ENCODE peak calls at places on chromosome 1, in five cellular contexts. W is pancreas, I is testis, T is A549, K is SJSA1. S is an unnamed sample. For H3K9me3 and H3K4me1, the result is how much of the 10 kb centered on the place peaks cover.

GRCh38 chr1:153633161-153633746 is 612 bp upstream of the CHTOP start:
- DNase-seq in W (no peak), T (peak), K (no peak), I (no peak), S (no peak)

GRCh38 chr1:41281367-41281766 is 39.3 kb upstream of the SCMH1 start:
- DNase-seq in I (no peak), K (no peak), W (no peak), T (no peak), S (no peak)

GRCh38 chr1:59484090-59484489 is 187.2 kb downstream of the FGGY start:
- DNase-seq in I (no peak), T (peak), W (no peak), K (peak), S (peak)

GRCh38 chr1:66217021-66217420 is 316.9 kb upstream of the SGIP1 start:
- DNase-seq in T (peak), W (no peak), I (no peak), K (no peak), S (no peak)

GRCh38 chr1:15411593-15412487 is 2.2 kb downstream of the EFHD2 start:
- DNase-seq in W (no peak), K (peak), T (no peak), I (peak), S (no peak)

GRCh38 chr1:20029178-20029912 is 40.6 kb upstream of the PLA2G5 start:
- DNase-seq in T (no peak), I (peak), K (no peak), W (no peak), S (no peak)

GRCh38 chr1:33370286-33370685 is 49.4 kb upstream of the A3GALT2 start:
- DNase-seq in T (no peak), W (no peak), I (no peak), K (no peak), S (no peak)

GRCh38 chr1:25219661-25220251 is 12.5 kb downstream of the SYF2 start:
- DNase-seq in W (no peak), T (no peak), K (no peak), I (no peak), S (no peak)

GRCh38 chr1:234927968-234928635 is 200.5 kb downstream of the TOMM20 start:
- DNase-seq in K (peak), W (peak), I (no peak), T (no peak), S (no peak)

GRCh38 chr1:233704882-233705723 is 91.2 kb downstream of the KCNK1 start:
- DNase-seq in I (no peak), K (no peak), W (no peak), T (no peak), S (no peak)

GRCh38 chr1:46798820-46799219 is at the start of gene CYP4B1:
- DNase-seq in T (no peak), I (peak), W (no peak), K (no peak), S (no peak)

GRCh38 chr1:114269539-114269938 is 115.9 kb upstream of the SYT6 start:
- DNase-seq in I (no peak), W (no peak), T (no peak), K (no peak), S (no peak)

GRCh38 chr1:207991331-207991914 is 80.5 kb upstream of the CD34 start:
- DNase-seq in K (peak), I (no peak), W (no peak), T (no peak), S (no peak)

GRCh38 chr1:56401191-56401590 is 178.2 kb downstream of the PLPP3 start:
- DNase-seq in K (no peak), W (no peak), I (no peak), T (no peak), S (no peak)

GRCh38 chr1:56404066-56404465 is 175.3 kb downstream of the PLPP3 start:
- DNase-seq in W (no peak), I (no peak), K (no peak), T (no peak), S (no peak)

GRCh38 chr1:56406821-56407220 is 172.5 kb downstream of the PLPP3 start:
- DNase-seq in K (no peak), I (no peak), W (no peak), T (no peak), S (no peak)

GRCh38 chr1:56403321-56403720 is 176.0 kb downstream of the PLPP3 start:
- DNase-seq in I (no peak), T (no peak), K (no peak), W (no peak), S (no peak)

GRCh38 chr1:56404561-56405030 is 174.8 kb downstream of the PLPP3 start:
- DNase-seq in T (no peak), I (peak), K (peak), W (no peak), S (no peak)
- H3K9me3 ChIP-seq in T (under half), I (under half), K (under half), W (under half), S (under half)

GRCh38 chr1:185479781-185480180 is 162.7 kb upstream of the IVNS1ABP start:
- DNase-seq in K (no peak), I (no peak), T (no peak), W (no peak), S (no peak)
- H3K4me3 ChIP-seq in K (no peak), I (no peak), T (no peak), W (no peak), S (no peak)

DNA sequence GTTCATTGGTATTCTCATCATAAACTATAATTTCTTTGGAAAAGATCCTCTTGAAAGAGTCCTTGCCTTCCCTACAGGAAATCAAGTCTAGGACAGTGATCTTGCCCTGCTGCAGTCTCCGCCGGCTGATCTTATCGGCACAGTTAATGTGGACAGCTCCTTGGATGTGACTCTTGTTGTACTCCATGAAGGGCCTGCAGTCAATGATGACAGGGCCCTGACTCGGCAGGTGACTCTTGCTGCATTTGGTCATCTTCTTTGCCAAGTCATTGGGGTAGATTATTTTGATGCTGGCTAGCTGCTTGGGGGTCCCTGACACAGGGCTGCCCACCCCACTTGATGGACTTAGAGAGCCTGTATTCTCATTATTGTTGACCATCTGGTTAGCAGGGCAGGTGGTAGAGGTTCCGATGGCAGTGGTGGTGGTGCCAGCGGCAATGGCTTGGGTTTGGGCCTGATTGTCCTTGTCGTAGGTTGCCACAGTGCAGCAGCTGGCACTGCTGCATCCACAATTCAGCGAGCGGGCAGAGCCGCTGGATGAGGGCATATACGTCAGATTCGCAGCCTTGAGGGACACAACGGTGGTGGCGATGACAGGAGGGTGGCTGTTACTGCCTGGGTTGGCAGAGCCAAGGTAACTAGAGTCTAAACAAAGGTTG is 2.7 kb downstream of the DUSP10 start:
- DNase-seq in W (no peak), K (no peak), I (no peak), T (no peak), S (no peak)
- H3K4me1 ChIP-seq in W (under half), K (under half), I (under half), T (under half), S (under half)

DNA sequence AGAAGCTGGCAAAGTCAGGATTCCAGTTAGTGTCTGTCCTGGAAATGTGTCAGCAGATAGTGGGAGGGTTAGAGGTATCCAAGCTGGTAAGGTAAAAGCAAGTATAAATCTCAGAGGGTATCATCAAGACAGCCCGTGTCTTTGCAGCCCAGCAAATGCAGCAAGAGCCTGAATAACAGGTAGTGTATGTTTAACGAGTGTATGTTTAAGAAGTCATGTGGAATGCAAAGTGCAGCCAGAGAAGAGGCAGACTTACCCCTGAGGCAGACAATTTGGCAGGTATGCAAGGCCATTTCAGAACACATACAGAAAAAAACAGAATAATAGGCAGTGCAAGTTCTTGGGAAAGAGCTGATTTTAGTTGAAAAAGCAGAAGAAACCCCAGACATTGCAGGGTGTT is 411.0 kb upstream of the NEGR1 start:
- DNase-seq in W (no peak), K (no peak), I (no peak), T (no peak), S (no peak)
- H3K9me3 ChIP-seq in W (under half), K (under half), I (under half), T (under half), S (half or more)

DNA sequence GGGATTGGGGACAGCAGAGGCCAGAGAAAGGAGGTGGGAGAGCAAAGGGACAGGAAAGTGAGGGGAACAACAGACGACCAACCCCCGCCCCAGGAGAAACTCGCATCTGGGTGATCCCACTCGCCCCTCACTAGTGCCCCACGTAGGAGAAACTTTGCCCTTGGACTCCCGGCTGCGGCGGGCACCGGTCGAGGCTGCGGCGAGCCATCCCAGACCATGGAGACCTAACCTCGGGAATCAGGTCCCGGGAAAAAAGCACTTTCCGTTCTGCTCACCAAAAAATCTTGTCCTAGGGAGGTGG is 2.6 kb downstream of the GFI1 start:
- DNase-seq in I (no peak), T (no peak), K (no peak), W (no peak), S (no peak)
- H3K4me3 ChIP-seq in I (no peak), T (peak), K (no peak), W (peak), S (peak)

GRCh38 chr1:164611754-164612642 is 53.0 kb downstream of the PBX1 start:
- DNase-seq in I (no peak), T (peak), W (no peak), K (peak), S (peak)
- H3K4me1 ChIP-seq in I (under half), T (half or more), W (half or more), K (half or more), S (under half)

GRCh38 chr1:5725406-5725805 is 266.8 kb downstream of the NPHP4 start:
- DNase-seq in K (no peak), I (no peak), W (no peak), T (no peak), S (no peak)
- H3K9me3 ChIP-seq in K (under half), I (under half), W (under half), T (under half), S (under half)